ENCODE peak calls at places on chromosomes 5 and 9, in eight cellular contexts. E is CD4-positive, alpha-beta T cell; Y is CD8-positive, alpha-beta T cell; P is GM19239; F is stimulated activated CD8-positive, alpha-beta memory T cell treated with anti-CD3 and anti-CD28 coated beads, Interleukin-7, amount 100 ng/mL, for 24 hours; A is Kasumi-1; K is dermis microvascular lymphatic vessel endothelial cell; M is pons. U is an unnamed sample.

GRCh38 chr9:110936252-110936651 is 102.0 kb downstream of the LPAR1 start:
- DNase-seq in E (no peak), Y (no peak), P (no peak), F (no peak), A (no peak), K (no peak), M (no peak), U (no peak)

GRCh38 chr9:15192856-15193255 is 114.2 kb downstream of the TTC39B start:
- DNase-seq in E (no peak), Y (no peak), P (no peak), F (no peak), A (no peak), K (no peak), M (no peak), U (no peak)

GRCh38 chr9:134894136-134894860 is 13.7 kb downstream of the FCN2 start:
- DNase-seq in E (no peak), Y (no peak), P (no peak), F (no peak), A (no peak), K (no peak), M (no peak), U (no peak)

GRCh38 chr5:13115476-13115875 is 829.0 kb downstream of the DNAH5 start:
- DNase-seq in E (no peak), Y (no peak), P (no peak), F (no peak), A (no peak), K (no peak), M (no peak), U (no peak)

GRCh38 chr5:87722286-87722685 is 309.6 kb upstream of the CCNH start:
- DNase-seq in E (no peak), Y (no peak), P (no peak), F (no peak), A (no peak), K (no peak), M (no peak), U (no peak)

GRCh38 chr9:101397746-101398334 is 578 bp downstream of the MRPL50 start:
- DNase-seq in E (no peak), Y (peak), P (no peak), F (no peak), A (no peak), K (no peak), M (no peak), U (peak)

GRCh38 chr5:94802450-94802849 is 184.0 kb downstream of the SLF1 start:
- DNase-seq in E (no peak), Y (no peak), P (no peak), F (no peak), A (peak), K (no peak), M (no peak), U (peak)

GRCh38 chr5:66826696-66827095 is 230.5 kb downstream of the MAST4 start:
- DNase-seq in E (no peak), Y (no peak), P (no peak), F (no peak), A (no peak), K (no peak), M (no peak), U (no peak)

GRCh38 chr5:34657550-34657921 is 1.4 kb downstream of the RAI14 start:
- DNase-seq in E (no peak), Y (no peak), P (no peak), F (no peak), A (no peak), K (no peak), M (no peak), U (peak)

GRCh38 chr9:18473551-18474279 is at the start of gene ADAMTSL1:
- DNase-seq in E (no peak), Y (no peak), P (no peak), F (no peak), A (no peak), K (peak), M (peak), U (peak)

GRCh38 chr9:70495514-70495913 is 81.1 kb upstream of the KLF9 start:
- DNase-seq in E (no peak), Y (no peak), P (no peak), F (no peak), A (peak), K (no peak), M (peak), U (no peak)

GRCh38 chr5:17720070-17720469 is 85.8 kb downstream of the TAF11L14 start:
- DNase-seq in E (no peak), Y (no peak), P (no peak), F (no peak), A (no peak), K (no peak), M (no peak), U (no peak)

GRCh38 chr5:142508027-142508426 is 177.9 kb downstream of the FGF1 start:
- DNase-seq in E (no peak), Y (no peak), P (no peak), F (no peak), A (no peak), K (no peak), M (no peak), U (no peak)

GRCh38 chr5:6729400-6730310 is 16.4 kb downstream of the TENT4A start:
- DNase-seq in E (peak), Y (peak), P (no peak), F (no peak), A (peak), K (no peak), M (no peak), U (no peak)

GRCh38 chr9:112548836-112549235 is 62.2 kb downstream of the KIAA1958 start:
- DNase-seq in E (no peak), Y (no peak), P (no peak), F (no peak), A (no peak), K (no peak), M (no peak), U (peak)

GRCh38 chr5:142725231-142726187 is 39.6 kb upstream of the FGF1 start:
- DNase-seq in E (no peak), Y (no peak), P (no peak), F (no peak), A (no peak), K (no peak), M (no peak), U (peak)

GRCh38 chr5:102865171-102865509 is 110.0 kb downstream of the PAM start:
- DNase-seq in E (no peak), Y (no peak), P (no peak), F (no peak), A (no peak), K (no peak), M (peak), U (no peak)

GRCh38 chr9:24090566-24090965 is 264.5 kb upstream of the ELAVL2 start:
- DNase-seq in E (no peak), Y (no peak), P (no peak), F (no peak), A (no peak), K (no peak), M (no peak), U (no peak)

GRCh38 chr5:140549237-140550144 is 2.0 kb downstream of the EIF4EBP3 start:
- DNase-seq in E (no peak), Y (no peak), P (no peak), F (no peak), A (peak), K (no peak), M (peak), U (peak)

GRCh38 chr5:124824637-124825158 is 78.3 kb upstream of the ZNF608 start:
- DNase-seq in E (no peak), Y (no peak), P (no peak), F (no peak), A (no peak), K (no peak), M (peak), U (peak)

GRCh38 chr5:102700916-102701315 is 54.2 kb upstream of the PAM start:
- DNase-seq in E (no peak), Y (no peak), P (no peak), F (no peak), A (no peak), K (no peak), M (no peak), U (no peak)

GRCh38 chr5:3310551-3311340 is 284.9 kb upstream of the IRX1 start:
- DNase-seq in E (no peak), Y (no peak), P (no peak), F (no peak), A (no peak), K (no peak), M (peak), U (peak)

GRCh38 chr9:22990349-22990748 is 543.7 kb downstream of the DMRTA1 start:
- DNase-seq in E (no peak), Y (no peak), P (no peak), F (no peak), A (no peak), K (no peak), M (no peak), U (no peak)

GRCh38 chr9:7777776-7778175 is 21.8 kb downstream of the DMAC1 start:
- DNase-seq in E (no peak), Y (no peak), P (no peak), F (no peak), A (no peak), K (no peak), M (no peak), U (no peak)

GRCh38 chr9:88741335-88741734 is 206.4 kb downstream of the NXNL2 start:
- DNase-seq in E (no peak), Y (no peak), P (no peak), F (no peak), A (peak), K (no peak), M (no peak), U (peak)

GRCh38 chr5:59218424-59219045 is 635.7 kb downstream of the RAB3C start:
- DNase-seq in E (no peak), Y (no peak), P (no peak), F (no peak), A (peak), K (no peak), M (no peak), U (peak)

GRCh38 chr9:131656356-131657030 is 83.4 kb downstream of the RAPGEF1 start:
- DNase-seq in E (peak), Y (peak), P (no peak), F (no peak), A (peak), K (no peak), M (peak), U (no peak)

GRCh38 chr9:38022203-38022602 is 46.8 kb downstream of the SHB start:
- DNase-seq in E (no peak), Y (no peak), P (no peak), F (no peak), A (no peak), K (no peak), M (no peak), U (no peak)

U was measured in choroid plexus epithelial cell.